ENCODE peak calls at places on chromosome 6, in five cellular contexts. Y is upper lobe of left lung, S is right lobe of liver, O is heart right ventricle, J is left lung. Z is an unnamed sample.

GRCh38 chr6:91812596-91813274 is 1225.9 kb upstream of the MAP3K7 start:
- ATAC-seq in O (no peak), Y (no peak), S (peak; percentile 100), J (no peak), Z (no peak)

GRCh38 chr6:142386657-142387056 is 84.8 kb downstream of the ADGRG6 start:
- ATAC-seq in Y (no peak), O (no peak), S (no peak), J (no peak), Z (no peak)

GRCh38 chr6:78670802-78671201 is 196.5 kb upstream of the IRAK1BP1 start:
- ATAC-seq in Y (no peak), S (no peak), J (no peak), O (no peak), Z (no peak)

GRCh38 chr6:44102527-44102926 is 24.7 kb downstream of the MRPL14 start:
- ATAC-seq in O (no peak), S (no peak), Y (no peak), J (no peak), Z (no peak)

GRCh38 chr6:137968901-137969300 is 101.8 kb downstream of the TNFAIP3 start:
- ATAC-seq in O (no peak), J (no peak), S (no peak), Y (no peak), Z (no peak)

GRCh38 chr6:129575378-129576118 is 134.4 kb downstream of the ARHGAP18 start:
- ATAC-seq in S (peak; percentile 99), J (peak; percentile 97), Y (peak; percentile 90), O (peak; percentile 68), Z (peak; percentile 57)

GRCh38 chr6:96002912-96003311 is 12.9 kb upstream of the FUT9 start:
- ATAC-seq in O (no peak), S (no peak), Y (no peak), J (no peak), Z (no peak)

GRCh38 chr6:31713465-31713864 is 1.7 kb upstream of the LY6G6D start:
- ATAC-seq in Y (no peak), O (no peak), J (no peak), S (no peak), Z (no peak)

GRCh38 chr6:110067837-110068591 is 89.9 kb downstream of the GPR6 start:
- ATAC-seq in J (no peak), S (no peak), O (peak; percentile 81), Y (no peak), Z (no peak)

GRCh38 chr6:104566411-104566810 is 293.3 kb downstream of the HACE1 start:
- ATAC-seq in Y (no peak), O (no peak), S (no peak), J (no peak), Z (no peak)

GRCh38 chr6:142773859-142774258 is 171.1 kb downstream of the HIVEP2 start:
- ATAC-seq in O (no peak), S (no peak), Y (no peak), J (no peak), Z (no peak)

GRCh38 chr6:48757661-48758060 is 646.7 kb upstream of the PTCHD4 start:
- ATAC-seq in O (no peak), J (no peak), Y (no peak), S (no peak), Z (no peak)

GRCh38 chr6:20223119-20223518 is 10.8 kb upstream of the MBOAT1 start:
- ATAC-seq in S (peak; percentile 24), J (no peak), O (no peak), Y (no peak), Z (no peak)

GRCh38 chr6:96836579-96837137 is 619 bp downstream of the GPR63 start:
- ATAC-seq in O (peak; percentile 54), Y (peak; percentile 40), J (peak; percentile 49), S (peak; percentile 36), Z (peak; percentile 11)

GRCh38 chr6:157592566-157592965 is 211.6 kb downstream of the ZDHHC14 start:
- ATAC-seq in S (no peak), J (peak; percentile 34), Y (peak; percentile 20), O (peak; percentile 51), Z (no peak)

GRCh38 chr6:156060013-156060412 is 604.4 kb upstream of the NOX3 start:
- ATAC-seq in Y (no peak), J (no peak), S (no peak), O (no peak), Z (no peak)

GRCh38 chr6:157561037-157561790 is 180.2 kb downstream of the ZDHHC14 start:
- ATAC-seq in S (no peak), Y (no peak), O (no peak), J (no peak), Z (no peak)

GRCh38 chr6:56458324-56458884 is 184.3 kb downstream of the DST start:
- ATAC-seq in Y (no peak), S (no peak), O (no peak), J (no peak), Z (no peak)

DNA sequence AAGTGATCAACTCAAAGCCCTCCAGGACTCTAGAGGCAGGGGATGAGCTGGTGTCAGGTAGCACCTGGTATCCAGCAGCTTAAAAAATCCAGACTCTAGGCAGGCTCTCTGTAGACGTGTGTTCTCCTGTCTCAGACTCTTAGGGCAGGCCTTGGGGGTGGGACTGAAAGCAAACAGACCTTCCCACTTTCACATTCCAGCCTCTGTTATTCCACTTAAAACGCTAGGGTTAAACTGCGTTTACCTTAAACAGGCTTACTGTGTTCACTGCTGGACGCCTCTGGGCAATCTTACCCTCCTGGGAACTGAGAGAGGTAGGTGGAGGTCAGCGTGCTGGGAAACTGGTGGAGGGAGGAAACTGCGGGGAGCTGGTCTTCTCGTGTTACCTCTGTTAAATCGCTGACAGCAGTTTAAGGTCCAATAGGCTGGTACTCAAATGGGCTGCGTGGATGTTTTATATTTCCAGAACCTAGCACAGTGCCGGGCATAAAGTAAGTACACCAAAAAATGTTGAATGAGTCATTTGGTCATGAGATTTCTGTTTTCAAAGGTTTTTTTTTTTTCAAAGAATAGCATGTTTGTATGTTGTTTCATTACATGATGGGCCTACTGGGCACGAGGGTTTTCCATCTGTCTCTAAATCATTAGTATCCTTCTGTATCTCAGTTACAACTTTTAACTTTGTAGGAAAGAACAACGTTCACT is at the start of gene GCNT2:
- ATAC-seq in O (peak; percentile 77), J (peak; percentile 89), Y (peak; percentile 70), S (peak; percentile 38), Z (peak; percentile 73)
- H3K4me3 ChIP-seq in O (peak within 1 kb of the TSS; percentile 36), J (peak within 1 kb of the TSS; percentile 15), Y (peak within 1 kb of the TSS; percentile 14), S (no peak within 1 kb of the TSS), Z (peak within 1 kb of the TSS; percentile 38)

GRCh38 chr6:36597775-36598174 is 3.6 kb downstream of the SRSF3 start:
- ATAC-seq in S (no peak), J (no peak), Y (no peak), O (no peak), Z (no peak)
- H3K36me3 ChIP-seq in S (peaks cover 56% of the 10 kb centered on the region), J (peaks cover 65% of the 10 kb centered on the region), Y (peaks cover 54% of the 10 kb centered on the region), O (peaks cover 63% of the 10 kb centered on the region), Z (peaks cover 20% of the 10 kb centered on the region)

GRCh38 chr6:135221505-135221904 is 40.4 kb downstream of the MYB start:
- ATAC-seq in S (no peak), O (no peak), Y (no peak), J (no peak), Z (no peak)

GRCh38 chr6:135222623-135223022 is 41.5 kb downstream of the MYB start:
- ATAC-seq in O (no peak), S (no peak), Y (no peak), J (no peak), Z (no peak)

GRCh38 chr6:135224037-135224647 is 43.0 kb downstream of the MYB start:
- ATAC-seq in Y (no peak), J (no peak), O (no peak), S (peak; percentile 83), Z (no peak)

GRCh38 chr6:135219346-135219745 is 38.2 kb downstream of the MYB start:
- ATAC-seq in J (no peak), Y (no peak), O (no peak), S (no peak), Z (no peak)

GRCh38 chr6:135221042-135221441 is 39.9 kb downstream of the MYB start:
- ATAC-seq in Y (no peak), J (no peak), O (no peak), S (no peak), Z (no peak)
- H3K4me3 ChIP-seq in Y (no peak overlapping the region), J (no peak overlapping the region), O (no peak overlapping the region), S (no peak overlapping the region), Z (no peak overlapping the region)

GRCh38 chr6:89411019-89411268 is 1.1 kb downstream of the RRAGD start:
- ATAC-seq in O (peak; percentile 13), Y (no peak), J (peak; percentile 45), S (peak; percentile 45), Z (no peak)
- H3K36me3 ChIP-seq in O (no peaks in the 10 kb centered on the region), Y (no peaks in the 10 kb centered on the region), J (no peaks in the 10 kb centered on the region), S (no peaks in the 10 kb centered on the region), Z (no peaks in the 10 kb centered on the region)

GRCh38 chr6:111551521-111552231 is 54.0 kb downstream of the TRAF3IP2 start:
- ATAC-seq in S (peak; percentile 72), O (peak; percentile 27), J (peak; percentile 88), Y (peak; percentile 38), Z (no peak)
- H3K4me3 ChIP-seq in S (no peak overlapping the region), O (no peak overlapping the region), J (no peak overlapping the region), Y (no peak overlapping the region), Z (no peak overlapping the region)

DNA sequence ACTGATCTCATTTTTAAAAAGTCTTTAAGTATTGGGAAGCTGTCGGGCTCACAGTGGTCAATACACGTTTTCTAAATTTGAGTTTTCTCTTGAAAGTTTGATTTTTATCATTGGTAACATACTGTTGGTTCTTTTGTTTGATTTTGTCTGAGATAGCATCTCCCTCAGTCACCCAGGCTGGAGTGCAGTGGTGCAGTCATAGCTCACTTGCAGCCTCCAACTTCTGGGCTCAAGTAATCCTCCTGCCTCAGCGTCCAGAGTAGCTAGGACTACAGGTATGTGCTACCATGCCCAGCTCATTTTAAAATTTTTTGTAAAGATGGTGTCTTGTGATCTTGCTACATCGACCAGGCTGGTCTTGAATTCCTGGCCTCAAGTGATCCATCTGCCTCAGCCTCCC is 9.1 kb downstream of the PPARD start:
- ATAC-seq in O (no peak), J (no peak), S (no peak), Y (no peak), Z (no peak)
- H3K36me3 ChIP-seq in O (peaks cover 89% of the 10 kb centered on the region), J (peaks cover 93% of the 10 kb centered on the region), S (peaks cover 5% of the 10 kb centered on the region), Y (peaks cover 45% of the 10 kb centered on the region), Z (no peaks in the 10 kb centered on the region)

GRCh38 chr6:42100029-42100901 is 42.2 kb downstream of the C6orf132 start:
- ATAC-seq in Y (peak; percentile 65), J (peak; percentile 13), O (no peak), S (no peak), Z (peak; percentile 34)
- H3K4me3 ChIP-seq in Y (no peak overlapping the region), J (no peak overlapping the region), O (no peak overlapping the region), S (no peak overlapping the region), Z (no peak overlapping the region)

DNA sequence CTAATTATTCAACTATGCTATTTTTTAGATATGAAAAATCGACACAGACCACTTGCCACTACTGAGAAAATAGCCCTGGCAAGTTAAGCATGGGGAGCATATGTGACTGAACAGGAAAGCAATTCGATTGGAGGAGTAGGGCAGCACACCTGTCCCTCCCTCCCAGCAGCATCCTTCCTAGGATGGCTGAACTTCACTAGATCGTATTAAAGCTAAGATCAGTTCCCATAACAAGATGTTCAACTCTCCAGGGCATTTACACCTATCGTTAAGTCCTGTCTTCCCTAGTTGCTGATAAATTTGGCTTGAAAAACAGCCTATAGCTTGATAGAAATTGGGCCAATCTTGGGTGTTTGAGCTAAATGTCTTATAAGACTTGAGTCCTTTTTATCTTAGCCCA is 7.0 kb downstream of the PPP1R10 start:
- ATAC-seq in S (no peak), O (no peak), J (no peak), Y (no peak), Z (no peak)
- H3K36me3 ChIP-seq in S (peaks cover 43% of the 10 kb centered on the region), O (peaks cover 56% of the 10 kb centered on the region), J (peaks cover 59% of the 10 kb centered on the region), Y (peaks cover 43% of the 10 kb centered on the region), Z (peaks cover 44% of the 10 kb centered on the region)